ENCODE peak calls at places on chromosomes 7 and 10, in six cellular contexts. D, F, A, W, S and R are unnamed samples.

GRCh38 chr7:51069411-51070083 is 247.1 kb downstream of the COBL start:
- DNase-seq in D (no peak), F (no peak), A (no peak), W (no peak), S (peak), R (no peak)

GRCh38 chr7:122552769-122553168 is 146.1 kb downstream of the RNF133 start:
- DNase-seq in D (no peak), F (no peak), A (no peak), W (no peak), S (no peak), R (no peak)

GRCh38 chr10:86113044-86113443 is 253.6 kb downstream of the GRID1 start:
- DNase-seq in D (no peak), F (no peak), A (no peak), W (no peak), S (no peak), R (no peak)

GRCh38 chr10:132040046-132040445 is 25.7 kb upstream of the JAKMIP3 start:
- DNase-seq in D (no peak), F (no peak), A (no peak), W (no peak), S (no peak), R (no peak)

GRCh38 chr10:71077143-71077581 is 135.2 kb upstream of the UNC5B start:
- DNase-seq in D (no peak), F (no peak), A (peak), W (peak), S (peak), R (peak)

GRCh38 chr7:124085168-124085567 is 52.3 kb upstream of the TMEM229A start:
- DNase-seq in D (no peak), F (no peak), A (no peak), W (peak), S (no peak), R (no peak)

GRCh38 chr7:32256811-32257210 is 186.6 kb upstream of the PDE1C start:
- DNase-seq in D (no peak), F (no peak), A (no peak), W (no peak), S (no peak), R (no peak)

GRCh38 chr7:37354661-37355131 is 94.0 kb downstream of the ELMO1 start:
- DNase-seq in D (no peak), F (peak), A (peak), W (peak), S (peak), R (peak)

GRCh38 chr7:75723444-75723843 is 15.3 kb downstream of the HIP1 start:
- DNase-seq in D (no peak), F (no peak), A (no peak), W (no peak), S (no peak), R (no peak)

GRCh38 chr7:22481726-22482125 is 18.3 kb downstream of the STEAP1B start:
- DNase-seq in D (no peak), F (no peak), A (no peak), W (no peak), S (no peak), R (no peak)

GRCh38 chr7:50826371-50827172 is 43.9 kb upstream of the GRB10 start:
- DNase-seq in D (peak), F (no peak), A (no peak), W (no peak), S (no peak), R (no peak)

GRCh38 chr10:78639629-78640028 is 429.1 kb upstream of the ZMIZ1 start:
- DNase-seq in D (peak), F (no peak), A (no peak), W (no peak), S (no peak), R (no peak)

GRCh38 chr7:69199048-69199447 is 399.2 kb upstream of the AUTS2 start:
- DNase-seq in D (no peak), F (peak), A (no peak), W (no peak), S (no peak), R (no peak)

GRCh38 chr10:58347967-58348366 is 13.2 kb downstream of the UBE2D1 start:
- DNase-seq in D (no peak), F (no peak), A (no peak), W (no peak), S (no peak), R (no peak)

GRCh38 chr10:70621497-70622078 is 19.0 kb upstream of the PRF1 start:
- DNase-seq in D (no peak), F (no peak), A (no peak), W (no peak), S (no peak), R (no peak)

GRCh38 chr10:8581521-8582225 is 527.2 kb downstream of the GATA3 start:
- DNase-seq in D (no peak), F (no peak), A (no peak), W (no peak), S (no peak), R (no peak)

GRCh38 chr7:98130959-98131358 is 24.3 kb downstream of the LMTK2 start:
- DNase-seq in D (no peak), F (no peak), A (no peak), W (no peak), S (no peak), R (no peak)

GRCh38 chr10:36172574-36172973 is 530.5 kb upstream of the FZD8 start:
- DNase-seq in D (no peak), F (no peak), A (no peak), W (no peak), S (no peak), R (no peak)

GRCh38 chr7:29359480-29360093 is 165.0 kb downstream of the CHN2 start:
- DNase-seq in D (no peak), F (no peak), A (no peak), W (no peak), S (peak), R (no peak)

GRCh38 chr10:69732826-69733150 is 68.9 kb upstream of the COL13A1 start:
- DNase-seq in D (no peak), F (no peak), A (no peak), W (no peak), S (no peak), R (no peak)

GRCh38 chr10:12510566-12510965 is 161.2 kb downstream of the CAMK1D start:
- DNase-seq in D (no peak), F (no peak), A (no peak), W (no peak), S (no peak), R (peak)

GRCh38 chr7:151013728-151014497 is 10.4 kb downstream of the ATG9B start:
- DNase-seq in D (no peak), F (peak), A (peak), W (peak), S (no peak), R (peak)

GRCh38 chr7:150871601-150872000 is 19.3 kb downstream of the AOC1 start:
- DNase-seq in D (no peak), F (no peak), A (no peak), W (no peak), S (no peak), R (no peak)

GRCh38 chr10:27285093-27285492 is 44.5 kb upstream of the ACBD5 start:
- DNase-seq in D (peak), F (peak), A (no peak), W (no peak), S (no peak), R (no peak)
- TF ChIP-seq CTCF in D (peak), F (no peak), A (no peak), W (no peak), S (no peak), R (no peak)

DNA sequence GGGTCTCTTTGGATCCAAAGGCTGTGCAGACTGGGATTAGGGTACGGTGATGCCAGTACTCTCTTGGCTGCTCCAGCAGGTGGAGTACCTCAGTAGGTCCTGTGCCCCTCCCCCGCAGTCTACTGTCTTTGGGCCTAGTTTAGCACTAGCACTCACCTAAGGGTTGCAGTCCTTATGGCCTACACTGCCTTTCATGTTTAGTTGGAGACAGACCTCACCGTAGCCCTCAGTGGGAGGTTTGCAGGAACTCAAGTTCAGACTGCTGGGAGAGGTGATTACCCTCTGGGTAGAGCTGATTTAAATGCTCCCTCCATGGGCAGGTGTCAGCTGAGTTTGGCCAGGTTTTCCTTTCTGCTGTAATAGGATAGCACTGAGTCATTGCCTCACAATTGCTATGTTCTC is 210.8 kb upstream of the TMEM196 start:
- DNase-seq in D (no peak), F (no peak), A (peak), W (no peak), S (no peak), R (no peak)
- TF ChIP-seq POLR2AphosphoS5 in D (no peak), F (no peak), A (no peak), W (no peak), S (no peak), R (no peak)

DNA sequence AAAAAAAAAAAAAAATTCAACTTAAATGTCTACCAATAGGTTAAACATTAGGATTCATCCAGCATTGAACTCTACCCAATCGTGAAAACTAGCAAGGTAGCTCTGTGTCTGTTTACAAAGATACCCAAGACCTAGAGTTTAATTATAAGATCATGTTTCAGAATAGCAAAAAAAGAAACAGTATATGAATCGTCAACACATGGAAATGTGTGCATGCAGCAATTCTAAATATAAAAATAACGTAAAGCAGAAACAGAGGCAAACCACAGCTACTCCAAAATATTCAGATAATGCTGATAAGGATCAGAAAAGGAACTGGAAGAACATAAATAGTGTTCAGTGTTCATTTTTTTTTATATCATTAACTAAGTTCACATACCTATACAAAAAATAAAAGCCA is 68.7 kb downstream of the AFAP1L2 start:
- DNase-seq in D (no peak), F (no peak), A (no peak), W (no peak), S (no peak), R (no peak)
- H3K4me3 ChIP-seq in D (no peak), F (no peak), A (no peak), W (no peak), S (no peak), R (no peak)

GRCh38 chr7:142150869-142151268 is 39.4 kb downstream of the MGAM2 start:
- DNase-seq in D (no peak), F (no peak), A (no peak), W (no peak), S (no peak), R (no peak)
- TF ChIP-seq CTCF in D (no peak), F (no peak), A (no peak), W (no peak), S (no peak), R (no peak)

GRCh38 chr7:93972029-93972725 is 32.0 kb downstream of the BET1 start:
- DNase-seq in D (no peak), F (no peak), A (no peak), W (no peak), S (no peak), R (no peak)
- TF ChIP-seq POLR2AphosphoS5 in D (no peak), F (no peak), A (no peak), W (no peak), S (no peak), R (no peak)

DNA sequence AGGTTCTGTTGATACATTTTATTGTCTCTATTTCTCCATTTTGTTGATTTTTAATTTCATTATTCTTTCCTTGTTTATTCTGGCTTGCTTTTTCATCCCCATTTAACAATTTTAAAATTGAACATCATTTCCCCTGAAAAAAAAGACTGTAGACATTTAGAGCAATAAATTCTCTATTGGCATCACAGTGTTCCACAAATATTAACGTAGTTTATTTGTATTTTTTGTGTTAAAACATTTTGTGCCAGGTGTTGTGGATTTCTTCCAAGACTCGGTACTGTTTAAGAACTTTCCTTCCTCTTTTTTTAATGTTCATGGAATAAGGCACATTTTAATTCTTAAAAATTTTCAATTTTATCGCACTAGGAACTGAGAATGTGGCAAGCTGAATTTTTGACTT is 156.1 kb upstream of the NPY start:
- DNase-seq in D (no peak), F (no peak), A (no peak), W (no peak), S (no peak), R (no peak)
- H3K4me3 ChIP-seq in D (no peak), F (no peak), A (no peak), W (no peak), S (no peak), R (no peak)

GRCh38 chr7:66423729-66424128 is 205.0 kb upstream of the KCTD7 start:
- DNase-seq in D (no peak), F (no peak), A (no peak), W (no peak), S (no peak), R (no peak)
- TF ChIP-seq CTCF in D (no peak), F (no peak), A (no peak), W (no peak), S (no peak), R (no peak)

DNA sequence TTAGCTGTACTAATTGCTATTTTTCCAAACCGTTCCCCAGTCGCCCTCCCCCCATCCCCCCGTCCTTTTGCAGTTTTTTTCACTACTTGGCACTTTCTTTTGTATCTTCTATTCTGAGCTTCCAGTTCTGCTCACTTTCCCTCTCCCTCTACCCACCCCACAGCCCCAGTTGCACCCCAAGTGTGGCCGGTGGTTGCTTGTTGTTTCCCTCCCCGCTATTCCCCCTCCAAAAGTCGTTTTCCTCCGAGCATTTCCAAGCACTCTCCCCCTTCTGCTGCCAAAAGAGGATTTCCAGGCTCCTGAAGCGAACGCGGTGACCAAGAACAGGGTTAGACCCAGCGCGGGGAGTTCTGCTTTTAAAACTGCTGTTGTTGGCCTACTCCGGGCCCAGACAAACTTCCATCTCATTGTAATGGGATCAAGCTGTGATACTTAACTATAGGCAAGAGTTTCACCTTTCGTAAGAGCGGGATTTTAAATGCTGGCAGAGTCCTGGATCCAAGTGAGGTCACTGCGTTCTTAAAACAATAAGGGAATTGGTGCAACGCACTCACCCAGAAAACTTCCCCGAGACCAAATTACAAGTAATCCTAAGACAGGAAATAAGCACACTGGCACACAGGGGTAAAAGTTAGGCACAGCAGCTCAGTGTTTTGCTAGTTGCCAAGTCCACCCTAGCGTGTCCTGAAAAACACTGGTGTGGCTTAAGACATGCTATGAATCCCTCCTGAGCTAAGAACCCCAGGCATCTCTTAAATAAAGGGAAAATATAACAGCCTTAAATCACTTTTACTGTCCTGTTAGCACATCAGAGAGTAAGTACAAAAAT is 1.5 kb upstream of the RGS10 start:
- DNase-seq in D (no peak), F (no peak), A (no peak), W (no peak), S (no peak), R (no peak)
- TF ChIP-seq POLR2AphosphoS5 in D (no peak), F (no peak), A (no peak), W (peak), S (no peak), R (no peak)